ENCODE peak calls at places on chromosomes 11 and 22, in seven cellular contexts. One of them, this sample, is unnamed.

GRCh38 chr11:78931891-78932290 is 357.2 kb upstream of the NARS2 start:
- DNase-seq in choroid plexus epithelial cell: no peak
- DNase-seq in fibroblast of lung: no peak
- DNase-seq in IMR-90: no peak
- DNase-seq in body of pancreas: no peak
- DNase-seq in CD4-positive, alpha-beta T cell: no peak
- DNase-seq in brain microvascular endothelial cell: no peak
- DNase-seq in this sample: no peak

GRCh38 chr11:119471329-119471728 is 48.4 kb upstream of the THY1 start:
- DNase-seq in choroid plexus epithelial cell: no peak
- DNase-seq in fibroblast of lung: no peak
- DNase-seq in IMR-90: no peak
- DNase-seq in body of pancreas: no peak
- DNase-seq in CD4-positive, alpha-beta T cell: no peak
- DNase-seq in brain microvascular endothelial cell: no peak
- DNase-seq in this sample: no peak

GRCh38 chr22:21961886-21962654 is 9.4 kb upstream of the PPM1F start:
- DNase-seq in choroid plexus epithelial cell: peak; percentile 56
- DNase-seq in fibroblast of lung: peak; percentile 41
- DNase-seq in IMR-90: peak; percentile 72
- DNase-seq in body of pancreas: peak; percentile 58
- DNase-seq in CD4-positive, alpha-beta T cell: no peak
- DNase-seq in brain microvascular endothelial cell: peak; percentile 41
- DNase-seq in this sample: no peak

GRCh38 chr11:19072464-19072863 is 11.9 kb upstream of the MRGPRX2 start:
- DNase-seq in choroid plexus epithelial cell: no peak
- DNase-seq in fibroblast of lung: no peak
- DNase-seq in IMR-90: no peak
- DNase-seq in body of pancreas: no peak
- DNase-seq in CD4-positive, alpha-beta T cell: no peak
- DNase-seq in brain microvascular endothelial cell: no peak
- DNase-seq in this sample: no peak

GRCh38 chr22:26777402-26777801 is 120.0 kb downstream of the MIAT start:
- DNase-seq in choroid plexus epithelial cell: no peak
- DNase-seq in fibroblast of lung: peak; percentile 59
- DNase-seq in IMR-90: peak; percentile 5
- DNase-seq in body of pancreas: no peak
- DNase-seq in CD4-positive, alpha-beta T cell: no peak
- DNase-seq in brain microvascular endothelial cell: no peak
- DNase-seq in this sample: no peak

GRCh38 chr11:122872046-122872445 is 10.5 kb upstream of the JHY start:
- DNase-seq in choroid plexus epithelial cell: no peak
- DNase-seq in fibroblast of lung: no peak
- DNase-seq in IMR-90: no peak
- DNase-seq in body of pancreas: no peak
- DNase-seq in CD4-positive, alpha-beta T cell: no peak
- DNase-seq in brain microvascular endothelial cell: no peak
- DNase-seq in this sample: no peak

GRCh38 chr22:45262195-45262930 is 21.7 kb upstream of the KIAA0930 start:
- DNase-seq in choroid plexus epithelial cell: no peak
- DNase-seq in fibroblast of lung: no peak
- DNase-seq in IMR-90: no peak
- DNase-seq in body of pancreas: peak; percentile 37
- DNase-seq in CD4-positive, alpha-beta T cell: no peak
- DNase-seq in brain microvascular endothelial cell: no peak
- DNase-seq in this sample: no peak

GRCh38 chr11:37657645-37658044 is 1059.6 kb upstream of the RAG2 start:
- DNase-seq in choroid plexus epithelial cell: peak; percentile 64
- DNase-seq in fibroblast of lung: peak; percentile 47
- DNase-seq in IMR-90: peak; percentile 25
- DNase-seq in body of pancreas: no peak
- DNase-seq in CD4-positive, alpha-beta T cell: no peak
- DNase-seq in brain microvascular endothelial cell: no peak
- DNase-seq in this sample: no peak

GRCh38 chr11:68979931-68980775 is 633 bp downstream of the MRGPRD start:
- DNase-seq in choroid plexus epithelial cell: no peak
- DNase-seq in fibroblast of lung: no peak
- DNase-seq in IMR-90: no peak
- DNase-seq in body of pancreas: no peak
- DNase-seq in CD4-positive, alpha-beta T cell: no peak
- DNase-seq in brain microvascular endothelial cell: no peak
- DNase-seq in this sample: no peak

GRCh38 chr22:29520851-29521250 is 32.7 kb downstream of the THOC5 start:
- DNase-seq in choroid plexus epithelial cell: peak; percentile 89
- DNase-seq in fibroblast of lung: peak; percentile 86
- DNase-seq in IMR-90: peak; percentile 91
- DNase-seq in body of pancreas: no peak
- DNase-seq in CD4-positive, alpha-beta T cell: no peak
- DNase-seq in brain microvascular endothelial cell: peak; percentile 79
- DNase-seq in this sample: no peak

GRCh38 chr22:39634530-39635399 is 64.2 kb downstream of the CACNA1I start:
- DNase-seq in choroid plexus epithelial cell: peak; percentile 93
- DNase-seq in fibroblast of lung: peak; percentile 88
- DNase-seq in IMR-90: peak; percentile 92
- DNase-seq in body of pancreas: peak; percentile 25
- DNase-seq in CD4-positive, alpha-beta T cell: no peak
- DNase-seq in brain microvascular endothelial cell: peak; percentile 79
- DNase-seq in this sample: peak; percentile 28

GRCh38 chr11:129192150-129192549 is at the start of gene ARHGAP32:
- DNase-seq in choroid plexus epithelial cell: no peak
- DNase-seq in fibroblast of lung: no peak
- DNase-seq in IMR-90: no peak
- DNase-seq in body of pancreas: no peak
- DNase-seq in CD4-positive, alpha-beta T cell: no peak
- DNase-seq in brain microvascular endothelial cell: no peak
- DNase-seq in this sample: no peak

GRCh38 chr11:2139691-2140337 is 625 bp upstream of the IGF2 start:
- DNase-seq in choroid plexus epithelial cell: no peak
- DNase-seq in fibroblast of lung: no peak
- DNase-seq in IMR-90: no peak
- DNase-seq in body of pancreas: no peak
- DNase-seq in CD4-positive, alpha-beta T cell: no peak
- DNase-seq in brain microvascular endothelial cell: no peak
- DNase-seq in this sample: no peak

GRCh38 chr11:101974255-101974654 is 57.9 kb upstream of the ANGPTL5 start:
- DNase-seq in choroid plexus epithelial cell: peak; percentile 42
- DNase-seq in fibroblast of lung: peak; percentile 3
- DNase-seq in IMR-90: peak; percentile 43
- DNase-seq in body of pancreas: no peak
- DNase-seq in CD4-positive, alpha-beta T cell: no peak
- DNase-seq in brain microvascular endothelial cell: no peak
- DNase-seq in this sample: peak; percentile 15

GRCh38 chr11:78370406-78371172 is 47.0 kb downstream of the GAB2 start:
- DNase-seq in choroid plexus epithelial cell: peak; percentile 36
- DNase-seq in fibroblast of lung: no peak
- DNase-seq in IMR-90: peak; percentile 41
- DNase-seq in body of pancreas: no peak
- DNase-seq in CD4-positive, alpha-beta T cell: no peak
- DNase-seq in brain microvascular endothelial cell: peak; percentile 38
- DNase-seq in this sample: no peak

DNA sequence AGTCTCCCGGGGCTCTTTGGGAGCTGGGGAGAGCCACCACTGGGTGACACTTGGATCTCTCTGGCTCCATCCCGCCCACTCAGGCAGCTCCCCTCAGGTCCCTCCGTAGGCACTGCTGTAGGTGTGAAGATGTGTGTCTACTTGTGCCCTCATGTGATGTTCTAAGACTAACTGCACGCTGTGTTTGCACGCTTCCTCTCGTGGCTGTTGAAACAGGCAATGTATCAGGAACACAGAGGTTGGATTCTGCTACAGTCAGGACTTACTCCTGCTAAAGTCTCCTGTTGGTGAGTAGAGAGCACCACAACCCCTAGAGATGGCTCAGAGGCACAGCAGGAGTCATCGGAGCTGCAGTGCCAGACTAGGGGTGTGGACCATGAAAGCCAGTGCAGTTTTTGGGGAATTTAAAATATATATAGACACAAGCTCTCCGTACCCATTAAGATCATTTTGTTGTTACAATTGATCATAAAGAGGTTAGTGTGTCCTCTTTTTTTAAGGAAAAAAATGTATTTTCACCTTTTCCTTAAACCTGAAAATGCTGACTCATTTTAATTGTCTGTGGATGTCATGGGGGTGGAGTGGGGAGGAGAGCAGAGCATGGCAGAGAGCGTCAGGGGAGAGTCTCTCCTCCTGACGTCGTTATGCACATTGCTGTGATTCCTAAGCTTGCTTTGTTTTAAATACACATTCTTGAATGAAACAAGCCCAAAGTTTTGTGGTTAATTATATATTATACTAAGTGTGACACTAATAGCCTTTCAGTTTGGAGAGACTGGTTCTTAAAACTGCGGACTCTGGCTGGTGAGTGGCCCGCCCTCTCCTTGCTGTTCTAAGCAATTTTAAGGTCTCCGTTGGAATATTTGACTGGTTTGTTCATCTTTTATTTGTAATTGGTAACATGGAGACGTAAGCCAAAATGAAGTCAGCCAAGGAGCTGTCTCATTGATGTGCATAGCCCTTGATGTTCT is 16.2 kb upstream of the CTTN start:
- DNase-seq in choroid plexus epithelial cell: peak; percentile 73
- DNase-seq in fibroblast of lung: peak; percentile 87
- DNase-seq in IMR-90: peak; percentile 95
- DNase-seq in body of pancreas: no peak
- DNase-seq in CD4-positive, alpha-beta T cell: no peak
- DNase-seq in brain microvascular endothelial cell: peak; percentile 25
- DNase-seq in this sample: peak; percentile 70
- TF ChIP-seq CTCF in choroid plexus epithelial cell: peak; percentile 32
- TF ChIP-seq CTCF in fibroblast of lung: peak; percentile 15
- TF ChIP-seq CTCF in IMR-90: peak; percentile 37
- TF ChIP-seq CTCF in body of pancreas: no peak
- TF ChIP-seq CTCF in CD4-positive, alpha-beta T cell: no peak
- TF ChIP-seq CTCF in brain microvascular endothelial cell: peak; percentile 15
- TF ChIP-seq CTCF in this sample: peak; percentile 11

DNA sequence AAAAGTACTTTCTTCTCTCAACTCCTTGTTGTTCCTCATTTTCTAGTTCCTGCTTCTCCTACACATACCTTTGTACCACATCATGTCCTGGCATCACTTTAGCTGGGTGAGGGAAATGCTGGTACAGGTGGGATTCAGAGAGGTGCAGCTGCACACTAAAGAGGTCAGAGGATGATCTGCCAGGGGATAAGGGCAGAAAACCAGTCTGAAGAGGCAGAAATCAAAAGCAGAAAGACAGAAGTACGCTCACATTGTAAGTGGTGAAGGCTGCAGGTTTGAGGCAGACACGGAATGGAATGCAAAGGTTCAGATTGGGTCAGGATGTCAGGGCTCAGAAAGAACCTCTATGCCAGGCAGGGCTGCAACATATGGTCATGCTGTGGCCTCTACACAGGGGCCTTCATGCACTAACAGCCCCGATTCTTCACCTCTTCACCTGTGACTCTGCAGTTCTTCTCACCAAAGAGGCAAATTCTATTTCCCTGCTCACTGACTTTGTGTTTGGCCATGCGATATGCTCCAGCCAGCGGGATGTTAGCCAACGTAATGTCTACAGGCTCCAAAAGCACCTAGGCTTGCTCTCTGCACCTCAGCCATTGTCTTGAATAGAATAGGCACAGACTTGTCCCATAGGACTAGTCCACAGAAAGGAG is 373.7 kb downstream of the NXPE2 start:
- DNase-seq in choroid plexus epithelial cell: no peak
- DNase-seq in fibroblast of lung: no peak
- DNase-seq in IMR-90: no peak
- DNase-seq in body of pancreas: no peak
- DNase-seq in CD4-positive, alpha-beta T cell: no peak
- DNase-seq in brain microvascular endothelial cell: no peak
- DNase-seq in this sample: no peak
- TF ChIP-seq CTCF in choroid plexus epithelial cell: no peak
- TF ChIP-seq CTCF in fibroblast of lung: no peak
- TF ChIP-seq CTCF in IMR-90: no peak
- TF ChIP-seq CTCF in body of pancreas: no peak
- TF ChIP-seq CTCF in CD4-positive, alpha-beta T cell: no peak
- TF ChIP-seq CTCF in brain microvascular endothelial cell: no peak
- TF ChIP-seq CTCF in this sample: no peak

GRCh38 chr11:74571062-74571399 is 21.4 kb upstream of the POLD3 start:
- DNase-seq in choroid plexus epithelial cell: no peak
- DNase-seq in fibroblast of lung: no peak
- DNase-seq in IMR-90: no peak
- DNase-seq in body of pancreas: peak; percentile 64
- DNase-seq in CD4-positive, alpha-beta T cell: no peak
- DNase-seq in brain microvascular endothelial cell: no peak
- DNase-seq in this sample: no peak

GRCh38 chr11:74568028-74568427 is 24.4 kb upstream of the POLD3 start:
- DNase-seq in choroid plexus epithelial cell: no peak
- DNase-seq in fibroblast of lung: no peak
- DNase-seq in IMR-90: no peak
- DNase-seq in body of pancreas: no peak
- DNase-seq in CD4-positive, alpha-beta T cell: no peak
- DNase-seq in brain microvascular endothelial cell: no peak
- DNase-seq in this sample: no peak

GRCh38 chr11:74572349-74572748 is 20.0 kb upstream of the POLD3 start:
- DNase-seq in choroid plexus epithelial cell: no peak
- DNase-seq in fibroblast of lung: no peak
- DNase-seq in IMR-90: no peak
- DNase-seq in body of pancreas: no peak
- DNase-seq in CD4-positive, alpha-beta T cell: no peak
- DNase-seq in brain microvascular endothelial cell: no peak
- DNase-seq in this sample: no peak

GRCh38 chr11:74566386-74566960 is 25.9 kb upstream of the POLD3 start:
- DNase-seq in choroid plexus epithelial cell: no peak
- DNase-seq in fibroblast of lung: no peak
- DNase-seq in IMR-90: no peak
- DNase-seq in body of pancreas: peak; percentile 44
- DNase-seq in CD4-positive, alpha-beta T cell: no peak
- DNase-seq in brain microvascular endothelial cell: no peak
- DNase-seq in this sample: no peak

GRCh38 chr11:74570266-74571061 is 21.9 kb upstream of the POLD3 start:
- DNase-seq in choroid plexus epithelial cell: peak; percentile 80
- DNase-seq in fibroblast of lung: peak; percentile 37
- DNase-seq in IMR-90: peak; percentile 53
- DNase-seq in body of pancreas: peak; percentile 79
- DNase-seq in CD4-positive, alpha-beta T cell: no peak
- DNase-seq in brain microvascular endothelial cell: peak; percentile 58
- DNase-seq in this sample: no peak
- TF ChIP-seq CTCF in choroid plexus epithelial cell: peak; percentile 83
- TF ChIP-seq CTCF in fibroblast of lung: peak; percentile 47
- TF ChIP-seq CTCF in IMR-90: peak; percentile 69
- TF ChIP-seq CTCF in body of pancreas: peak; percentile 88
- TF ChIP-seq CTCF in CD4-positive, alpha-beta T cell: peak; percentile 44
- TF ChIP-seq CTCF in brain microvascular endothelial cell: peak; percentile 80
- TF ChIP-seq CTCF in this sample: peak; percentile 53

GRCh38 chr22:19801340-19802000 is 40.9 kb downstream of the TBX1 start:
- DNase-seq in choroid plexus epithelial cell: no peak
- DNase-seq in fibroblast of lung: peak; percentile 88
- DNase-seq in IMR-90: no peak
- DNase-seq in body of pancreas: no peak
- DNase-seq in CD4-positive, alpha-beta T cell: no peak
- DNase-seq in brain microvascular endothelial cell: no peak
- DNase-seq in this sample: peak; percentile 54

GRCh38 chr22:19799322-19800190 is 39.0 kb downstream of the TBX1 start:
- DNase-seq in choroid plexus epithelial cell: peak; percentile 83
- DNase-seq in fibroblast of lung: peak; percentile 97
- DNase-seq in IMR-90: peak; percentile 92
- DNase-seq in body of pancreas: no peak
- DNase-seq in CD4-positive, alpha-beta T cell: no peak
- DNase-seq in brain microvascular endothelial cell: peak; percentile 74
- DNase-seq in this sample: peak; percentile 91

GRCh38 chr22:19802001-19802880 is 41.7 kb downstream of the TBX1 start:
- DNase-seq in choroid plexus epithelial cell: no peak
- DNase-seq in fibroblast of lung: no peak
- DNase-seq in IMR-90: no peak
- DNase-seq in body of pancreas: no peak
- DNase-seq in CD4-positive, alpha-beta T cell: no peak
- DNase-seq in brain microvascular endothelial cell: no peak
- DNase-seq in this sample: no peak

GRCh38 chr22:19800306-19800705 is 39.7 kb downstream of the TBX1 start:
- DNase-seq in choroid plexus epithelial cell: no peak
- DNase-seq in fibroblast of lung: no peak
- DNase-seq in IMR-90: no peak
- DNase-seq in body of pancreas: no peak
- DNase-seq in CD4-positive, alpha-beta T cell: no peak
- DNase-seq in brain microvascular endothelial cell: no peak
- DNase-seq in this sample: no peak

GRCh38 chr22:19800761-19801244 is 40.2 kb downstream of the TBX1 start:
- DNase-seq in choroid plexus epithelial cell: peak; percentile 49
- DNase-seq in fibroblast of lung: peak; percentile 44
- DNase-seq in IMR-90: peak; percentile 25
- DNase-seq in body of pancreas: no peak
- DNase-seq in CD4-positive, alpha-beta T cell: no peak
- DNase-seq in brain microvascular endothelial cell: peak; percentile 24
- DNase-seq in this sample: no peak
- TF ChIP-seq CTCF in choroid plexus epithelial cell: peak; percentile 61
- TF ChIP-seq CTCF in fibroblast of lung: peak; percentile 18
- TF ChIP-seq CTCF in IMR-90: peak; percentile 43
- TF ChIP-seq CTCF in body of pancreas: no peak
- TF ChIP-seq CTCF in CD4-positive, alpha-beta T cell: no peak
- TF ChIP-seq CTCF in brain microvascular endothelial cell: peak; percentile 75
- TF ChIP-seq CTCF in this sample: peak; percentile 47

This sample was measured in AG09319.